ENCODE peak calls at places on chromosomes 6 and 20, in six cellular contexts. One of them, this sample, is unnamed.

GRCh38 chr6:157133856-157134255 is 189.5 kb downstream of the TMEM242 start:
- DNase-seq in AG08396: no peak
- DNase-seq in non-pigmented ciliary epithelial cell: no peak
- DNase-seq in amniotic epithelial cell: peak
- DNase-seq in Kasumi-1: no peak
- DNase-seq in activated CD4-positive, CD25-positive, alpha-beta regulatory T cell: no peak
- DNase-seq in this sample: no peak

GRCh38 chr6:152155792-152156191 is 348.3 kb downstream of the ESR1 start:
- DNase-seq in AG08396: no peak
- DNase-seq in non-pigmented ciliary epithelial cell: no peak
- DNase-seq in amniotic epithelial cell: no peak
- DNase-seq in Kasumi-1: no peak
- DNase-seq in activated CD4-positive, CD25-positive, alpha-beta regulatory T cell: no peak
- DNase-seq in this sample: no peak

GRCh38 chr6:114747995-114748625 is 405.3 kb upstream of the HS3ST5 start:
- DNase-seq in AG08396: peak
- DNase-seq in non-pigmented ciliary epithelial cell: peak
- DNase-seq in amniotic epithelial cell: peak
- DNase-seq in Kasumi-1: peak
- DNase-seq in activated CD4-positive, CD25-positive, alpha-beta regulatory T cell: no peak
- DNase-seq in this sample: no peak

GRCh38 chr6:116529466-116529969 is 16.0 kb downstream of the TRAPPC3L start:
- DNase-seq in AG08396: no peak
- DNase-seq in non-pigmented ciliary epithelial cell: no peak
- DNase-seq in amniotic epithelial cell: no peak
- DNase-seq in Kasumi-1: no peak
- DNase-seq in activated CD4-positive, CD25-positive, alpha-beta regulatory T cell: no peak
- DNase-seq in this sample: no peak

GRCh38 chr20:11047559-11047958 is 373.8 kb upstream of the JAG1 start:
- DNase-seq in AG08396: no peak
- DNase-seq in non-pigmented ciliary epithelial cell: no peak
- DNase-seq in amniotic epithelial cell: peak
- DNase-seq in Kasumi-1: no peak
- DNase-seq in activated CD4-positive, CD25-positive, alpha-beta regulatory T cell: no peak
- DNase-seq in this sample: no peak

GRCh38 chr20:33296206-33296605 is 13.2 kb downstream of the BPIFB1 start:
- DNase-seq in AG08396: no peak
- DNase-seq in non-pigmented ciliary epithelial cell: no peak
- DNase-seq in amniotic epithelial cell: no peak
- DNase-seq in Kasumi-1: no peak
- DNase-seq in activated CD4-positive, CD25-positive, alpha-beta regulatory T cell: no peak
- DNase-seq in this sample: no peak

GRCh38 chr6:35919085-35919826 is 1.6 kb downstream of the SRPK1 start:
- DNase-seq in AG08396: no peak
- DNase-seq in non-pigmented ciliary epithelial cell: no peak
- DNase-seq in amniotic epithelial cell: peak
- DNase-seq in Kasumi-1: peak
- DNase-seq in activated CD4-positive, CD25-positive, alpha-beta regulatory T cell: no peak
- DNase-seq in this sample: peak

GRCh38 chr6:143510991-143511891 is at the start of gene FUCA2:
- DNase-seq in AG08396: peak
- DNase-seq in non-pigmented ciliary epithelial cell: peak
- DNase-seq in amniotic epithelial cell: peak
- DNase-seq in Kasumi-1: peak
- DNase-seq in activated CD4-positive, CD25-positive, alpha-beta regulatory T cell: peak
- DNase-seq in this sample: peak

GRCh38 chr6:35727206-35727934 is 9.5 kb upstream of the ARMC12 start:
- DNase-seq in AG08396: peak
- DNase-seq in non-pigmented ciliary epithelial cell: no peak
- DNase-seq in amniotic epithelial cell: peak
- DNase-seq in Kasumi-1: peak
- DNase-seq in activated CD4-positive, CD25-positive, alpha-beta regulatory T cell: no peak
- DNase-seq in this sample: no peak

GRCh38 chr6:17394192-17394611 is 807 bp downstream of the CAP2 start:
- DNase-seq in AG08396: peak
- DNase-seq in non-pigmented ciliary epithelial cell: no peak
- DNase-seq in amniotic epithelial cell: peak
- DNase-seq in Kasumi-1: peak
- DNase-seq in activated CD4-positive, CD25-positive, alpha-beta regulatory T cell: no peak
- DNase-seq in this sample: no peak

GRCh38 chr6:90187437-90188049 is 109.1 kb downstream of the BACH2 start:
- DNase-seq in AG08396: no peak
- DNase-seq in non-pigmented ciliary epithelial cell: no peak
- DNase-seq in amniotic epithelial cell: peak
- DNase-seq in Kasumi-1: no peak
- DNase-seq in activated CD4-positive, CD25-positive, alpha-beta regulatory T cell: no peak
- DNase-seq in this sample: no peak

GRCh38 chr6:37648465-37649330 is 49.0 kb downstream of the MDGA1 start:
- DNase-seq in AG08396: no peak
- DNase-seq in non-pigmented ciliary epithelial cell: no peak
- DNase-seq in amniotic epithelial cell: no peak
- DNase-seq in Kasumi-1: no peak
- DNase-seq in activated CD4-positive, CD25-positive, alpha-beta regulatory T cell: no peak
- DNase-seq in this sample: peak

GRCh38 chr20:59789641-59790040 is 143.8 kb downstream of the SYCP2 start:
- DNase-seq in AG08396: no peak
- DNase-seq in non-pigmented ciliary epithelial cell: no peak
- DNase-seq in amniotic epithelial cell: no peak
- DNase-seq in Kasumi-1: no peak
- DNase-seq in activated CD4-positive, CD25-positive, alpha-beta regulatory T cell: no peak
- DNase-seq in this sample: no peak

GRCh38 chr20:6956056-6956455 is 188.6 kb downstream of the BMP2 start:
- DNase-seq in AG08396: no peak
- DNase-seq in non-pigmented ciliary epithelial cell: no peak
- DNase-seq in amniotic epithelial cell: peak
- DNase-seq in Kasumi-1: no peak
- DNase-seq in activated CD4-positive, CD25-positive, alpha-beta regulatory T cell: no peak
- DNase-seq in this sample: no peak

GRCh38 chr20:44411020-44411756 is 55.7 kb downstream of the HNF4A start:
- DNase-seq in AG08396: no peak
- DNase-seq in non-pigmented ciliary epithelial cell: no peak
- DNase-seq in amniotic epithelial cell: no peak
- DNase-seq in Kasumi-1: no peak
- DNase-seq in activated CD4-positive, CD25-positive, alpha-beta regulatory T cell: no peak
- DNase-seq in this sample: no peak

GRCh38 chr20:3162080-3162611 is 2.5 kb upstream of the FASTKD5 start:
- DNase-seq in AG08396: peak
- DNase-seq in non-pigmented ciliary epithelial cell: no peak
- DNase-seq in amniotic epithelial cell: no peak
- DNase-seq in Kasumi-1: no peak
- DNase-seq in activated CD4-positive, CD25-positive, alpha-beta regulatory T cell: no peak
- DNase-seq in this sample: no peak

GRCh38 chr20:63529861-63530787 is 7.1 kb downstream of the PTK6 start:
- DNase-seq in AG08396: no peak
- DNase-seq in non-pigmented ciliary epithelial cell: no peak
- DNase-seq in amniotic epithelial cell: no peak
- DNase-seq in Kasumi-1: no peak
- DNase-seq in activated CD4-positive, CD25-positive, alpha-beta regulatory T cell: no peak
- DNase-seq in this sample: no peak

GRCh38 chr6:1993049-1993448 is 252.4 kb downstream of the GMDS start:
- DNase-seq in AG08396: no peak
- DNase-seq in non-pigmented ciliary epithelial cell: no peak
- DNase-seq in amniotic epithelial cell: peak
- DNase-seq in Kasumi-1: no peak
- DNase-seq in activated CD4-positive, CD25-positive, alpha-beta regulatory T cell: no peak
- DNase-seq in this sample: no peak

GRCh38 chr6:89073014-89073620 is 7.4 kb upstream of the PNRC1 start:
- DNase-seq in AG08396: no peak
- DNase-seq in non-pigmented ciliary epithelial cell: no peak
- DNase-seq in amniotic epithelial cell: peak
- DNase-seq in Kasumi-1: peak
- DNase-seq in activated CD4-positive, CD25-positive, alpha-beta regulatory T cell: no peak
- DNase-seq in this sample: no peak

GRCh38 chr20:63553933-63554290 is at the start of gene FNDC11:
- DNase-seq in AG08396: peak
- DNase-seq in non-pigmented ciliary epithelial cell: no peak
- DNase-seq in amniotic epithelial cell: no peak
- DNase-seq in Kasumi-1: no peak
- DNase-seq in activated CD4-positive, CD25-positive, alpha-beta regulatory T cell: no peak
- DNase-seq in this sample: peak

GRCh38 chr6:132210886-132211563 is 190.2 kb downstream of the MOXD1 start:
- DNase-seq in AG08396: no peak
- DNase-seq in non-pigmented ciliary epithelial cell: no peak
- DNase-seq in amniotic epithelial cell: no peak
- DNase-seq in Kasumi-1: no peak
- DNase-seq in activated CD4-positive, CD25-positive, alpha-beta regulatory T cell: no peak
- DNase-seq in this sample: no peak

GRCh38 chr20:49513531-49513930 is 31.1 kb upstream of the KCNB1 start:
- DNase-seq in AG08396: no peak
- DNase-seq in non-pigmented ciliary epithelial cell: no peak
- DNase-seq in amniotic epithelial cell: no peak
- DNase-seq in Kasumi-1: no peak
- DNase-seq in activated CD4-positive, CD25-positive, alpha-beta regulatory T cell: no peak
- DNase-seq in this sample: no peak

GRCh38 chr6:40328376-40328987 is 258.7 kb downstream of the LRFN2 start:
- DNase-seq in AG08396: no peak
- DNase-seq in non-pigmented ciliary epithelial cell: no peak
- DNase-seq in amniotic epithelial cell: no peak
- DNase-seq in Kasumi-1: no peak
- DNase-seq in activated CD4-positive, CD25-positive, alpha-beta regulatory T cell: no peak
- DNase-seq in this sample: no peak

GRCh38 chr6:153944197-153944596 is 94.8 kb upstream of the OPRM1 start:
- DNase-seq in AG08396: no peak
- DNase-seq in non-pigmented ciliary epithelial cell: no peak
- DNase-seq in amniotic epithelial cell: no peak
- DNase-seq in Kasumi-1: no peak
- DNase-seq in activated CD4-positive, CD25-positive, alpha-beta regulatory T cell: no peak
- DNase-seq in this sample: no peak

GRCh38 chr20:50172347-50173013 is 18.1 kb upstream of the CEBPB start:
- DNase-seq in AG08396: peak
- DNase-seq in non-pigmented ciliary epithelial cell: no peak
- DNase-seq in amniotic epithelial cell: peak
- DNase-seq in Kasumi-1: no peak
- DNase-seq in activated CD4-positive, CD25-positive, alpha-beta regulatory T cell: no peak
- DNase-seq in this sample: no peak

GRCh38 chr6:6614096-6614964 is 25.8 kb downstream of the LY86 start:
- DNase-seq in AG08396: no peak
- DNase-seq in non-pigmented ciliary epithelial cell: no peak
- DNase-seq in amniotic epithelial cell: no peak
- DNase-seq in Kasumi-1: no peak
- DNase-seq in activated CD4-positive, CD25-positive, alpha-beta regulatory T cell: no peak
- DNase-seq in this sample: peak

GRCh38 chr6:11586574-11586973 is 49.0 kb downstream of the TMEM170B start:
- DNase-seq in AG08396: peak
- DNase-seq in non-pigmented ciliary epithelial cell: peak
- DNase-seq in amniotic epithelial cell: peak
- DNase-seq in Kasumi-1: no peak
- DNase-seq in activated CD4-positive, CD25-positive, alpha-beta regulatory T cell: no peak
- DNase-seq in this sample: no peak

GRCh38 chr6:154991207-154991606 is 3.9 kb upstream of the TIAM2 start:
- DNase-seq in AG08396: no peak
- DNase-seq in non-pigmented ciliary epithelial cell: no peak
- DNase-seq in amniotic epithelial cell: no peak
- DNase-seq in Kasumi-1: no peak
- DNase-seq in activated CD4-positive, CD25-positive, alpha-beta regulatory T cell: no peak
- DNase-seq in this sample: no peak

GRCh38 chr20:48404598-48404997 is 423.2 kb downstream of the PREX1 start:
- DNase-seq in AG08396: no peak
- DNase-seq in non-pigmented ciliary epithelial cell: no peak
- DNase-seq in amniotic epithelial cell: no peak
- DNase-seq in Kasumi-1: no peak
- DNase-seq in activated CD4-positive, CD25-positive, alpha-beta regulatory T cell: no peak
- DNase-seq in this sample: no peak

GRCh38 chr6:38695227-38695900 is 7.6 kb downstream of the GLO1 start:
- DNase-seq in AG08396: no peak
- DNase-seq in non-pigmented ciliary epithelial cell: no peak
- DNase-seq in amniotic epithelial cell: no peak
- DNase-seq in Kasumi-1: no peak
- DNase-seq in activated CD4-positive, CD25-positive, alpha-beta regulatory T cell: no peak
- DNase-seq in this sample: no peak

GRCh38 chr6:169723991-169724553 is at the start of gene PHF10:
- DNase-seq in AG08396: peak
- DNase-seq in non-pigmented ciliary epithelial cell: no peak
- DNase-seq in amniotic epithelial cell: no peak
- DNase-seq in Kasumi-1: no peak
- DNase-seq in activated CD4-positive, CD25-positive, alpha-beta regulatory T cell: peak
- DNase-seq in this sample: peak

GRCh38 chr20:50350510-50351249 is 159.5 kb upstream of the PTPN1 start:
- DNase-seq in AG08396: no peak
- DNase-seq in non-pigmented ciliary epithelial cell: no peak
- DNase-seq in amniotic epithelial cell: no peak
- DNase-seq in Kasumi-1: no peak
- DNase-seq in activated CD4-positive, CD25-positive, alpha-beta regulatory T cell: no peak
- DNase-seq in this sample: no peak

GRCh38 chr20:23141016-23141415 is 54.9 kb upstream of the CD93 start:
- DNase-seq in AG08396: no peak
- DNase-seq in non-pigmented ciliary epithelial cell: no peak
- DNase-seq in amniotic epithelial cell: no peak
- DNase-seq in Kasumi-1: no peak
- DNase-seq in activated CD4-positive, CD25-positive, alpha-beta regulatory T cell: no peak
- DNase-seq in this sample: no peak

GRCh38 chr6:91366781-91367180 is 779.9 kb upstream of the MAP3K7 start:
- DNase-seq in AG08396: no peak
- DNase-seq in non-pigmented ciliary epithelial cell: no peak
- DNase-seq in amniotic epithelial cell: no peak
- DNase-seq in Kasumi-1: no peak
- DNase-seq in activated CD4-positive, CD25-positive, alpha-beta regulatory T cell: no peak
- DNase-seq in this sample: no peak

GRCh38 chr20:21707999-21708737 is 2.7 kb downstream of the PAX1 start:
- DNase-seq in AG08396: no peak
- DNase-seq in non-pigmented ciliary epithelial cell: no peak
- DNase-seq in amniotic epithelial cell: no peak
- DNase-seq in Kasumi-1: no peak
- DNase-seq in activated CD4-positive, CD25-positive, alpha-beta regulatory T cell: no peak
- DNase-seq in this sample: no peak

GRCh38 chr6:31717499-31718222 is 2.5 kb downstream of the LY6G6D start:
- DNase-seq in AG08396: no peak
- DNase-seq in non-pigmented ciliary epithelial cell: no peak
- DNase-seq in amniotic epithelial cell: no peak
- DNase-seq in Kasumi-1: no peak
- DNase-seq in activated CD4-positive, CD25-positive, alpha-beta regulatory T cell: no peak
- DNase-seq in this sample: no peak

This sample was measured in CD4-positive, alpha-beta memory T cell.